ENCODE peak calls at places on chromosomes 5 and 9, in eight cellular contexts. One of them, this sample, is unnamed.

GRCh38 chr5:10527281-10527950 is 36.5 kb upstream of the ANKRD33B start:
- DNase-seq in aorta: peak; percentile 16
- DNase-seq in body of pancreas: no peak
- DNase-seq in psoas muscle: no peak
- DNase-seq in astrocyte: peak; percentile 76
- DNase-seq in endothelial cell of umbilical vein: no peak
- DNase-seq in cardiac muscle cell: peak; percentile 62
- DNase-seq in GM23248: peak; percentile 56
- DNase-seq in this sample: no peak

GRCh38 chr9:76271755-76272154 is 122.5 kb downstream of the RFK start:
- DNase-seq in cardiac muscle cell: no peak
- DNase-seq in psoas muscle: no peak
- DNase-seq in GM23248: peak; percentile 23
- DNase-seq in body of pancreas: no peak
- DNase-seq in aorta: no peak
- DNase-seq in astrocyte: peak; percentile 56
- DNase-seq in endothelial cell of umbilical vein: no peak
- DNase-seq in this sample: no peak

GRCh38 chr9:129632460-129632859 is 6.5 kb downstream of the NTMT1 start:
- DNase-seq in aorta: no peak
- DNase-seq in astrocyte: no peak
- DNase-seq in cardiac muscle cell: no peak
- DNase-seq in endothelial cell of umbilical vein: no peak
- DNase-seq in body of pancreas: no peak
- DNase-seq in psoas muscle: no peak
- DNase-seq in GM23248: peak; percentile 74
- DNase-seq in this sample: no peak

GRCh38 chr5:10286552-10287227 is 21.0 kb downstream of the CMBL start:
- DNase-seq in body of pancreas: no peak
- DNase-seq in astrocyte: no peak
- DNase-seq in GM23248: peak; percentile 75
- DNase-seq in cardiac muscle cell: no peak
- DNase-seq in endothelial cell of umbilical vein: no peak
- DNase-seq in psoas muscle: peak; percentile 60
- DNase-seq in aorta: no peak
- DNase-seq in this sample: no peak

GRCh38 chr9:90905079-90905478 is 103.5 kb downstream of the SYK start:
- DNase-seq in cardiac muscle cell: no peak
- DNase-seq in aorta: no peak
- DNase-seq in GM23248: no peak
- DNase-seq in astrocyte: no peak
- DNase-seq in endothelial cell of umbilical vein: no peak
- DNase-seq in body of pancreas: peak; percentile 80
- DNase-seq in psoas muscle: no peak
- DNase-seq in this sample: no peak

GRCh38 chr9:6132650-6133049 is 83.0 kb upstream of the IL33 start:
- DNase-seq in endothelial cell of umbilical vein: no peak
- DNase-seq in psoas muscle: no peak
- DNase-seq in aorta: no peak
- DNase-seq in cardiac muscle cell: no peak
- DNase-seq in GM23248: no peak
- DNase-seq in body of pancreas: no peak
- DNase-seq in astrocyte: no peak
- DNase-seq in this sample: no peak

GRCh38 chr9:77011973-77012817 is 7.3 kb upstream of the FOXB2 start:
- DNase-seq in aorta: peak; percentile 88
- DNase-seq in GM23248: peak; percentile 52
- DNase-seq in psoas muscle: peak; percentile 46
- DNase-seq in cardiac muscle cell: peak; percentile 65
- DNase-seq in body of pancreas: peak; percentile 52
- DNase-seq in astrocyte: no peak
- DNase-seq in endothelial cell of umbilical vein: peak; percentile 54
- DNase-seq in this sample: peak; percentile 35

GRCh38 chr9:70618784-70619183 is 204.3 kb upstream of the KLF9 start:
- DNase-seq in psoas muscle: peak; percentile 61
- DNase-seq in astrocyte: no peak
- DNase-seq in endothelial cell of umbilical vein: no peak
- DNase-seq in aorta: no peak
- DNase-seq in GM23248: no peak
- DNase-seq in body of pancreas: peak; percentile 18
- DNase-seq in cardiac muscle cell: no peak
- DNase-seq in this sample: no peak

GRCh38 chr9:95098391-95098921 is 219.1 kb downstream of the FANCC start:
- DNase-seq in GM23248: no peak
- DNase-seq in cardiac muscle cell: no peak
- DNase-seq in aorta: no peak
- DNase-seq in body of pancreas: no peak
- DNase-seq in astrocyte: no peak
- DNase-seq in endothelial cell of umbilical vein: no peak
- DNase-seq in psoas muscle: no peak
- DNase-seq in this sample: no peak

GRCh38 chr5:64505769-64506566 is at the start of gene RGS7BP:
- DNase-seq in aorta: peak; percentile 85
- DNase-seq in psoas muscle: peak; percentile 20
- DNase-seq in endothelial cell of umbilical vein: peak; percentile 66
- DNase-seq in astrocyte: peak; percentile 29
- DNase-seq in body of pancreas: peak; percentile 20
- DNase-seq in GM23248: peak; percentile 44
- DNase-seq in cardiac muscle cell: peak; percentile 62
- DNase-seq in this sample: no peak

GRCh38 chr9:79301549-79301948 is 270.2 kb upstream of the TLE4 start:
- DNase-seq in GM23248: no peak
- DNase-seq in aorta: no peak
- DNase-seq in astrocyte: no peak
- DNase-seq in psoas muscle: no peak
- DNase-seq in body of pancreas: no peak
- DNase-seq in cardiac muscle cell: no peak
- DNase-seq in endothelial cell of umbilical vein: no peak
- DNase-seq in this sample: no peak

GRCh38 chr9:88425538-88425950 is 37.3 kb downstream of the SPIN1 start:
- DNase-seq in aorta: no peak
- DNase-seq in GM23248: peak; percentile 15
- DNase-seq in endothelial cell of umbilical vein: no peak
- DNase-seq in body of pancreas: no peak
- DNase-seq in astrocyte: no peak
- DNase-seq in cardiac muscle cell: peak; percentile 39
- DNase-seq in psoas muscle: no peak
- DNase-seq in this sample: no peak

GRCh38 chr5:172748341-172748843 is 22.6 kb downstream of the DUSP1 start:
- DNase-seq in psoas muscle: peak; percentile 67
- DNase-seq in astrocyte: peak; percentile 75
- DNase-seq in body of pancreas: peak; percentile 48
- DNase-seq in GM23248: no peak
- DNase-seq in endothelial cell of umbilical vein: peak; percentile 96
- DNase-seq in aorta: peak; percentile 96
- DNase-seq in cardiac muscle cell: peak; percentile 96
- DNase-seq in this sample: no peak

GRCh38 chr5:8391916-8392315 is 523.0 kb downstream of the MTRR start:
- DNase-seq in astrocyte: no peak
- DNase-seq in cardiac muscle cell: no peak
- DNase-seq in aorta: no peak
- DNase-seq in body of pancreas: no peak
- DNase-seq in endothelial cell of umbilical vein: no peak
- DNase-seq in psoas muscle: no peak
- DNase-seq in GM23248: no peak
- DNase-seq in this sample: no peak

GRCh38 chr5:10635257-10635860 is 71.5 kb downstream of the ANKRD33B start:
- DNase-seq in psoas muscle: no peak
- DNase-seq in astrocyte: peak; percentile 73
- DNase-seq in aorta: no peak
- DNase-seq in cardiac muscle cell: peak; percentile 22
- DNase-seq in endothelial cell of umbilical vein: peak; percentile 64
- DNase-seq in GM23248: peak; percentile 61
- DNase-seq in body of pancreas: no peak
- DNase-seq in this sample: no peak

GRCh38 chr9:2291980-2292704 is 277.0 kb downstream of the SMARCA2 start:
- DNase-seq in astrocyte: peak; percentile 11
- DNase-seq in aorta: no peak
- DNase-seq in psoas muscle: peak; percentile 52
- DNase-seq in body of pancreas: peak; percentile 47
- DNase-seq in endothelial cell of umbilical vein: no peak
- DNase-seq in cardiac muscle cell: peak; percentile 50
- DNase-seq in GM23248: peak; percentile 54
- DNase-seq in this sample: no peak

DNA sequence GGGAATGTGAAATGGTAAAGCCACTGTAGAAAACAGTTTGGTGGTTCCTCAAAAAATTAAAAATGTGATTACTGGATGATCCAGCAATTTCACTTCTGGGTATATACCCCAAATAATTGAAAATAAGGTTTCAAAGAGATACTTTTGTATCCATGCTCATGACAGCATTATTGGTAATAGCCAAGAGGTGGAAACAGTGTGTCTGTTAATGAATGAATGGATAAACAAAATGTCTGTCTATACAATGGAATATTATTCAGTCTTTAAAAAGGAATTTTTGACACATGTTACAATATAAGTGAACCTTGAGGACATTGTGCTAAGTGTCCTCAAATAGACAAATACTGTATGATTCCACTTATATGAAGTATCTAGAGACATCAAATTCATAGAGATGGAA is 40.1 kb downstream of the NUP214 start:
- DNase-seq in endothelial cell of umbilical vein: no peak
- DNase-seq in astrocyte: no peak
- DNase-seq in aorta: no peak
- DNase-seq in GM23248: no peak
- DNase-seq in cardiac muscle cell: no peak
- DNase-seq in body of pancreas: no peak
- DNase-seq in psoas muscle: no peak
- DNase-seq in this sample: no peak
- H3K36me3 ChIP-seq in endothelial cell of umbilical vein: peaks cover 12% of the 10 kb centered on the region
- H3K36me3 ChIP-seq in astrocyte: peaks cover 41% of the 10 kb centered on the region
- H3K36me3 ChIP-seq in aorta: peaks cover 9% of the 10 kb centered on the region
- H3K36me3 ChIP-seq in GM23248: peaks cover 47% of the 10 kb centered on the region
- H3K36me3 ChIP-seq in cardiac muscle cell: peaks cover 38% of the 10 kb centered on the region
- H3K36me3 ChIP-seq in body of pancreas: peaks cover 15% of the 10 kb centered on the region
- H3K36me3 ChIP-seq in psoas muscle: peaks cover 64% of the 10 kb centered on the region
- H3K36me3 ChIP-seq in this sample: peaks cover 56% of the 10 kb centered on the region

DNA sequence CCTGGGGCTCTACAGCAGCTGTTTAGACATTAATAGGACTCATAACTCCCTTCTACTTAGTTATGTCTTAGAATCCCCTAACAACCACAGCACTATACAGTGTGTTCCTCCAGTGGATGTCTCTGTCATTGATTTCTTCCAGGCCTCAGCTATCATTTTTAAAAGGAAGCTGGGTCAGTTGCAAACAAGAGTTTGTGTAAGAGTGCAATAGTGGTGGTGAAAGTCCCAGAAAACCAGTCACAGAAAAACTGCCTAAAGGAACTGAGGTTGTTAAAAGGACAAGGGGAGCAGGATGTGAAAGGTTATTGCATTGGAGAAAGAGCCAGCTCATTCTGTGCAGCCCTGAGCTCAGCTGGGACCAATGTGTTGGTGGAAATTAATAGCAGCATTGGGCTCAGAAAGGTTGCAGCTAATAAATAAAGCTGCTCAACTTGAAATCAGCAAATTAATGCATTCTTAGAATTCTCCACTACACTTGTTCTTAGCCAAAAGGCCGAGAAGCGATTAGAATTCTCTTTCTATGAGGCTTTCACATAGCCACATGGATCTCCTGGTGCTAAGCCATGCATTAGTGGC is 34.9 kb downstream of the NREP start:
- DNase-seq in GM23248: peak; percentile 44
- DNase-seq in body of pancreas: no peak
- DNase-seq in endothelial cell of umbilical vein: no peak
- DNase-seq in psoas muscle: no peak
- DNase-seq in astrocyte: no peak
- DNase-seq in aorta: no peak
- DNase-seq in cardiac muscle cell: peak; percentile 18
- DNase-seq in this sample: no peak
- H3K36me3 ChIP-seq in GM23248: peaks cover 32% of the 10 kb centered on the region
- H3K36me3 ChIP-seq in body of pancreas: no peaks in the 10 kb centered on the region
- H3K36me3 ChIP-seq in endothelial cell of umbilical vein: peaks cover 4% of the 10 kb centered on the region
- H3K36me3 ChIP-seq in psoas muscle: no peaks in the 10 kb centered on the region
- H3K36me3 ChIP-seq in astrocyte: peaks cover 11% of the 10 kb centered on the region
- H3K36me3 ChIP-seq in aorta: no peaks in the 10 kb centered on the region
- H3K36me3 ChIP-seq in cardiac muscle cell: peaks cover 5% of the 10 kb centered on the region
- H3K36me3 ChIP-seq in this sample: no peaks in the 10 kb centered on the region

GRCh38 chr5:29023541-29023940 is 1985.2 kb upstream of the CDH9 start:
- DNase-seq in endothelial cell of umbilical vein: no peak
- DNase-seq in aorta: no peak
- DNase-seq in psoas muscle: no peak
- DNase-seq in astrocyte: no peak
- DNase-seq in cardiac muscle cell: no peak
- DNase-seq in GM23248: no peak
- DNase-seq in body of pancreas: no peak
- DNase-seq in this sample: no peak

DNA sequence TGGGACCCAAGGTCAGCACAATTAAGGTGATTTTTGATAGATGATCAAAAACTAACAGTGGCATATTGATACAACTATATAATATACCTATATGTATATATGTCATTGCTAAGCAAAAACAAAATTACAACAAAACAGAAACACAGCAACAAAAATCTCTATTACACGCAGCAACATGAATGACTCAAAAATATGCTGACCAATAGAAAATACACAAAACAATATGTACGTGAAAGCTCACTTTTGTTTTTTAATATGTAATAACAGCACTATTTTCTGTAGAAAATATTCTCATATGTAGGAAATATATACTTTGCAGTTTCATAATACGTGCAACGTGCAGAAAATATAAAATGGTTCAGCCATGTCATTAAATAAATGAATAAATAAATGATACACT is 1985.7 kb upstream of the CDH9 start:
- DNase-seq in GM23248: no peak
- DNase-seq in psoas muscle: no peak
- DNase-seq in astrocyte: no peak
- DNase-seq in aorta: no peak
- DNase-seq in body of pancreas: no peak
- DNase-seq in endothelial cell of umbilical vein: no peak
- DNase-seq in cardiac muscle cell: no peak
- DNase-seq in this sample: no peak
- H3K36me3 ChIP-seq in GM23248: no peaks in the 10 kb centered on the region
- H3K36me3 ChIP-seq in psoas muscle: no peaks in the 10 kb centered on the region
- H3K36me3 ChIP-seq in astrocyte: no peaks in the 10 kb centered on the region
- H3K36me3 ChIP-seq in aorta: no peaks in the 10 kb centered on the region
- H3K36me3 ChIP-seq in body of pancreas: no peaks in the 10 kb centered on the region
- H3K36me3 ChIP-seq in endothelial cell of umbilical vein: no peaks in the 10 kb centered on the region
- H3K36me3 ChIP-seq in cardiac muscle cell: no peaks in the 10 kb centered on the region
- H3K36me3 ChIP-seq in this sample: no peaks in the 10 kb centered on the region

DNA sequence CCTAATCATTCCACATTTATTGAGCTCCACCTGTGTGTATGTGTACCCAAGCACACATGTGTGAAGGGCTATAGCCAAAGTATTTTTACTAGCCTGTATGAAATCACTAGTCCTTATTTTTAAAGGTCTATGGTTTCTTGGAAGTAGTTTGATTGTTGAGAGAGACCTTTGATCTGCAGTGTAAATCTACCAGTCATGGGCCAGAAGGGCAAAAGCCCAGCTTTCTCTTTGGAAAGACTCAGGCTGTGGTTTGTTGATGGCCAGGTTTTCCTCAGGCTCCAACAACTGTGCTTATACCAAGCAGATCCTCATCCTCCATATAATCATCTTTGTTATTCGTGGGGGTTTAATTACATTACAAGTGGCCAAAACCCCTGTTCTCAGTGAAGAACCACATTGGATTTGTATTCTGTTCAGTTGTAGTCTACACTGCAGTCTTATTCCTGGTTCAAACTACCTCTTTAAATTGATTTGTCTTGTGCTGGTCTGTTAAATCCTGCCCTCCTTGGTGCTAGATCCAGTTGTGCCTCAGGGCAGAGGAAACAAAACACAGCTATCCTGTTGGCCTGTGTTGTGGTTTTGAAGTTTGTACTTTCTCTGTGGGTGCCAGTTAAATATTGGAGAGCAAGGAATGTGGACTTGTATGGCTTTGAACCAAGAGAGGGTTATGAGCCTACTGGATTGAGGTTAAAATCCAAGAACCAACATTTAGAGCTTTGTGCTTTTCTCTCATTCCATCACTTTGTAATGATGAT is 13.3 kb downstream of the CDC26 start:
- DNase-seq in aorta: no peak
- DNase-seq in astrocyte: no peak
- DNase-seq in body of pancreas: no peak
- DNase-seq in cardiac muscle cell: no peak
- DNase-seq in endothelial cell of umbilical vein: no peak
- DNase-seq in GM23248: no peak
- DNase-seq in psoas muscle: no peak
- DNase-seq in this sample: no peak
- H3K36me3 ChIP-seq in aorta: peaks cover 15% of the 10 kb centered on the region
- H3K36me3 ChIP-seq in astrocyte: peaks cover 9% of the 10 kb centered on the region
- H3K36me3 ChIP-seq in body of pancreas: no peaks in the 10 kb centered on the region
- H3K36me3 ChIP-seq in cardiac muscle cell: peaks cover 36% of the 10 kb centered on the region
- H3K36me3 ChIP-seq in endothelial cell of umbilical vein: peaks cover 10% of the 10 kb centered on the region
- H3K36me3 ChIP-seq in GM23248: peaks cover 46% of the 10 kb centered on the region
- H3K36me3 ChIP-seq in psoas muscle: peaks cover 75% of the 10 kb centered on the region
- H3K36me3 ChIP-seq in this sample: peaks cover 28% of the 10 kb centered on the region

This sample was measured in naive thymus-derived CD4-positive, alpha-beta T cell.